ENCODE peak calls at places on chromosomes 2 and 18, in eight cellular contexts. V is tibial artery, D is AG04450, X is SK-N-SH, Y is A549, M is fibroblast of lung, N is endothelial cell of umbilical vein, I is astrocyte of the spinal cord. G is an unnamed sample.

GRCh38 chr2:144154205-144154604 is 365.7 kb downstream of the ZEB2 start:
- DNase-seq in V (no peak), D (no peak), X (no peak), Y (no peak), M (no peak), N (no peak), I (no peak), G (peak)

GRCh38 chr2:233834378-233834777 is 20.0 kb downstream of the HJURP start:
- DNase-seq in V (no peak), D (no peak), X (no peak), Y (no peak), M (no peak), N (no peak), I (no peak), G (no peak)

GRCh38 chr2:206518997-206519396 is 75.7 kb downstream of the ADAM23 start:
- DNase-seq in V (no peak), D (no peak), X (no peak), Y (no peak), M (no peak), N (no peak), I (no peak), G (no peak)

GRCh38 chr18:9708057-9708881 is at the start of gene RAB31:
- DNase-seq in V (peak), D (no peak), X (peak), Y (peak), M (peak), N (peak), I (peak), G (peak)

GRCh38 chr2:2769481-2770431 is 438.7 kb upstream of the MYT1L start:
- DNase-seq in V (no peak), D (no peak), X (peak), Y (peak), M (no peak), N (no peak), I (no peak), G (no peak)

GRCh38 chr2:134344954-134345697 is 91.3 kb downstream of the MGAT5 start:
- DNase-seq in V (no peak), D (no peak), X (no peak), Y (no peak), M (no peak), N (no peak), I (no peak), G (no peak)

GRCh38 chr2:100218552-100218951 is 76.2 kb upstream of the AFF3 start:
- DNase-seq in V (no peak), D (no peak), X (no peak), Y (no peak), M (no peak), N (no peak), I (no peak), G (no peak)

GRCh38 chr2:24856791-24857211 is 63.2 kb downstream of the ADCY3 start:
- DNase-seq in V (peak), D (no peak), X (no peak), Y (no peak), M (no peak), N (no peak), I (no peak), G (no peak)

GRCh38 chr18:36194719-36195315 is 7.5 kb downstream of the MOCOS start:
- DNase-seq in V (no peak), D (no peak), X (no peak), Y (no peak), M (no peak), N (no peak), I (no peak), G (no peak)

GRCh38 chr2:140893685-140894084 is 1237.1 kb downstream of the LRP1B start:
- DNase-seq in V (no peak), D (peak), X (no peak), Y (no peak), M (peak), N (no peak), I (peak), G (peak)

GRCh38 chr2:68662466-68662865 is 19.1 kb downstream of the PROKR1 start:
- DNase-seq in V (no peak), D (no peak), X (no peak), Y (no peak), M (no peak), N (no peak), I (no peak), G (no peak)

GRCh38 chr18:33097126-33097525 is 324.3 kb upstream of the KLHL14 start:
- DNase-seq in V (no peak), D (no peak), X (no peak), Y (no peak), M (peak), N (no peak), I (no peak), G (no peak)

GRCh38 chr2:134375935-134376334 is 122.1 kb downstream of the MGAT5 start:
- DNase-seq in V (no peak), D (no peak), X (peak), Y (peak), M (peak), N (peak), I (peak), G (peak)

GRCh38 chr2:149001496-149001895 is 37.0 kb upstream of the LYPD6B start:
- DNase-seq in V (no peak), D (no peak), X (no peak), Y (no peak), M (no peak), N (no peak), I (no peak), G (no peak)

GRCh38 chr2:64695656-64696310 is 42.1 kb upstream of the SERTAD2 start:
- DNase-seq in V (no peak), D (no peak), X (no peak), Y (no peak), M (peak), N (peak), I (peak), G (peak)

GRCh38 chr18:28963481-28963880 is 786.6 kb upstream of the CDH2 start:
- DNase-seq in V (no peak), D (no peak), X (no peak), Y (no peak), M (peak), N (no peak), I (peak), G (no peak)

GRCh38 chr2:33018271-33018670 is 71.5 kb downstream of the LTBP1 start:
- DNase-seq in V (no peak), D (no peak), X (no peak), Y (no peak), M (no peak), N (no peak), I (no peak), G (no peak)

GRCh38 chr18:59536181-59536580 is 161.0 kb downstream of the CCBE1 start:
- DNase-seq in V (no peak), D (no peak), X (no peak), Y (no peak), M (no peak), N (no peak), I (no peak), G (no peak)

GRCh38 chr2:104945866-104946265 is 92.0 kb downstream of the POU3F3 start:
- DNase-seq in V (no peak), D (no peak), X (no peak), Y (no peak), M (no peak), N (no peak), I (no peak), G (no peak)

GRCh38 chr2:197261808-197262226 is 48.8 kb downstream of the ANKRD44 start:
- DNase-seq in V (no peak), D (no peak), X (peak), Y (no peak), M (peak), N (peak), I (peak), G (peak)

GRCh38 chr18:33123852-33124251 is 316.7 kb downstream of the CCDC178 start:
- DNase-seq in V (no peak), D (no peak), X (no peak), Y (no peak), M (no peak), N (no peak), I (no peak), G (no peak)

GRCh38 chr2:176567361-176567760 is 298.1 kb downstream of the MTX2 start:
- DNase-seq in V (no peak), D (no peak), X (no peak), Y (no peak), M (no peak), N (no peak), I (no peak), G (no peak)

GRCh38 chr18:5895300-5895885 is at the start of gene TMEM200C:
- DNase-seq in V (no peak), D (no peak), X (peak), Y (no peak), M (peak), N (no peak), I (peak), G (no peak)

GRCh38 chr2:216349366-216349765 is 22.9 kb downstream of the MARCHF4 start:
- DNase-seq in V (no peak), D (no peak), X (no peak), Y (no peak), M (no peak), N (no peak), I (no peak), G (no peak)

GRCh38 chr2:161234627-161235026 is 73.6 kb upstream of the PSMD14 start:
- DNase-seq in V (no peak), D (no peak), X (no peak), Y (no peak), M (no peak), N (no peak), I (no peak), G (no peak)

GRCh38 chr2:94986392-94986963 is 39.0 kb upstream of the MAL start:
- DNase-seq in V (no peak), D (peak), X (peak), Y (peak), M (peak), N (peak), I (peak), G (peak)

GRCh38 chr2:46873632-46874068 is 42.0 kb downstream of the MCFD2 start:
- DNase-seq in V (peak), D (peak), X (peak), Y (peak), M (peak), N (peak), I (peak), G (peak)

GRCh38 chr18:53991202-53991601 is 233.3 kb downstream of the MBD2 start:
- DNase-seq in V (no peak), D (no peak), X (no peak), Y (peak), M (peak), N (no peak), I (peak), G (peak)

GRCh38 chr2:47034973-47035609 is 119.5 kb upstream of the MCFD2 start:
- DNase-seq in V (no peak), D (no peak), X (no peak), Y (no peak), M (peak), N (no peak), I (no peak), G (peak)

GRCh38 chr2:241801611-241802420 is 7.2 kb upstream of the NEU4 start:
- DNase-seq in V (peak), D (no peak), X (peak), Y (no peak), M (no peak), N (no peak), I (no peak), G (no peak)

GRCh38 chr2:68292108-68292710 is 27.5 kb downstream of the CNRIP1 start:
- DNase-seq in V (no peak), D (no peak), X (peak), Y (peak), M (peak), N (peak), I (no peak), G (peak)

GRCh38 chr2:25251461-25252273 is 83.3 kb upstream of the POMC start:
- DNase-seq in V (no peak), D (no peak), X (peak), Y (peak), M (peak), N (peak), I (peak), G (peak)

GRCh38 chr2:119431976-119432881 is 575 bp downstream of the TMEM37 start:
- DNase-seq in V (peak), D (no peak), X (no peak), Y (no peak), M (peak), N (peak), I (peak), G (peak)

GRCh38 chr2:19033240-19033639 is 325.2 kb downstream of the OSR1 start:
- DNase-seq in V (peak), D (no peak), X (no peak), Y (no peak), M (no peak), N (no peak), I (peak), G (peak)
- TF ChIP-seq CTCF in V (no peak), D (no peak), X (no peak), Y (no peak), M (no peak), N (no peak), I (no peak), G (no peak)

GRCh38 chr2:9590635-9591034 is 35.0 kb upstream of the ADAM17 start:
- DNase-seq in V (no peak), D (no peak), X (no peak), Y (no peak), M (peak), N (no peak), I (no peak), G (no peak)
- H3K4me3 ChIP-seq in V (no peak), D (no peak), X (no peak), Y (no peak), M (no peak), N (no peak), I (no peak), G (no peak)

DNA sequence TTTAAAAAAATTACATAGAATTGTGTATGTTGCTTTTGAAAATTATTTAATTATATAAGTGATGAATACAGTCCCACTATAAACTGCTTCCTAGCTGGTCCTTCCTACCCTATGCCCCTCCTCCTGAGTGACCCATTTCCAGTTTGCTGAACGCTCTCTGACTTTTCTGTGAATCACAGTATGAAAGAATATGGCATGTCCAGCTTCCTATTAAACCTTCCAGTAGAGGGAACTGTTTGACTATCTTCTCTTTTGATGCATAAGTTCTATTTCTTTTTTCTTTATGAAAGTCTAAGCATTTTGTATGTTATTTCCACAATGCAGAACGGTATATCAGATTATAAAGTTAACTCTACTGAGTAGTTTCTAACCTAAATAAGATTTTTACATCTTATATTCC is 41.3 kb downstream of the PSMG2 start:
- DNase-seq in V (no peak), D (peak), X (peak), Y (peak), M (peak), N (peak), I (peak), G (peak)
- TF ChIP-seq CTCF in V (peak), D (peak), X (peak), Y (peak), M (peak), N (peak), I (peak), G (peak)

DNA sequence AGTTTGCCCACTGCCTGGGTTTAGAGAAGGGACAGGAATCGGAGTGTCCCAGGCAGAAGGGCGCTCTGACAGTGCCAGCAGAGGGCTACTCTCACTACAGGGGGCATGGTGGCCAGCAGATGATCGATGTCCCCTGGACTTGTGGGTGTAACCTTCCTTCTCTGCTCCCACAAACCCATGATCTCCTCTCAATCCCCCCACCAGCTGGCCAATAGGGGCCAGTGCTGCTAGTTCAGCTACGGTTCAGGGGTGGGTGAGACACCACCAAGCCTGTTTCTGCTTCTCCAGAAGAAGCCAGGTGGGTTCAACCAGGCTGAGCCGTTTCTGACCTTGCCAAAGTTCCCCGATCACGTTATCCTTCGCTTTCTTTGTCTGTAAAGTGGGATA is 1.3 kb downstream of the NPPC start:
- DNase-seq in V (no peak), D (no peak), X (peak), Y (no peak), M (no peak), N (peak), I (no peak), G (no peak)
- H3K4me3 ChIP-seq in V (peak), D (no peak), X (no peak), Y (peak), M (no peak), N (no peak), I (no peak), G (no peak)

DNA sequence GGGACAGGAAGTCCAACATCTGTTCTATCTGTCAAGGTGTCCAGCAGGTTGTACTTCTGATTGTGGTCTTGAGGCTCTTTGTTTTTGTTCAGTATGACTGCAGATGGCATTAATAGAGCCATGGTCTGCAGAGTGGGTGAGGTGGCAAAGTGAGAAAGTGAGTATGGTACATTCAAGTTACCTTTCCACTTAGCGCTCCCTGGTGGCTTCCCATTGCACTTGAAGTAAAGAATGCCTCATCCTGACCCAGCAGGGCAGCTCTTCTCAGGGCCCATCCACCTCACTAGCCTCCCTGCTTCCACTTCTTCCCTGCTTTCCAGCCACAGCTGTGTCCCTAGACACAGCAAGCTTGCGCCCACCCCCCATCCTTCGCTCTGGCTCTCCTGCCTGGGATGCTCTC is 148.0 kb upstream of the ALPP start:
- DNase-seq in V (no peak), D (no peak), X (no peak), Y (peak), M (no peak), N (no peak), I (no peak), G (peak)
- TF ChIP-seq CTCF in V (no peak), D (peak), X (peak), Y (no peak), M (peak), N (peak), I (peak), G (peak)

DNA sequence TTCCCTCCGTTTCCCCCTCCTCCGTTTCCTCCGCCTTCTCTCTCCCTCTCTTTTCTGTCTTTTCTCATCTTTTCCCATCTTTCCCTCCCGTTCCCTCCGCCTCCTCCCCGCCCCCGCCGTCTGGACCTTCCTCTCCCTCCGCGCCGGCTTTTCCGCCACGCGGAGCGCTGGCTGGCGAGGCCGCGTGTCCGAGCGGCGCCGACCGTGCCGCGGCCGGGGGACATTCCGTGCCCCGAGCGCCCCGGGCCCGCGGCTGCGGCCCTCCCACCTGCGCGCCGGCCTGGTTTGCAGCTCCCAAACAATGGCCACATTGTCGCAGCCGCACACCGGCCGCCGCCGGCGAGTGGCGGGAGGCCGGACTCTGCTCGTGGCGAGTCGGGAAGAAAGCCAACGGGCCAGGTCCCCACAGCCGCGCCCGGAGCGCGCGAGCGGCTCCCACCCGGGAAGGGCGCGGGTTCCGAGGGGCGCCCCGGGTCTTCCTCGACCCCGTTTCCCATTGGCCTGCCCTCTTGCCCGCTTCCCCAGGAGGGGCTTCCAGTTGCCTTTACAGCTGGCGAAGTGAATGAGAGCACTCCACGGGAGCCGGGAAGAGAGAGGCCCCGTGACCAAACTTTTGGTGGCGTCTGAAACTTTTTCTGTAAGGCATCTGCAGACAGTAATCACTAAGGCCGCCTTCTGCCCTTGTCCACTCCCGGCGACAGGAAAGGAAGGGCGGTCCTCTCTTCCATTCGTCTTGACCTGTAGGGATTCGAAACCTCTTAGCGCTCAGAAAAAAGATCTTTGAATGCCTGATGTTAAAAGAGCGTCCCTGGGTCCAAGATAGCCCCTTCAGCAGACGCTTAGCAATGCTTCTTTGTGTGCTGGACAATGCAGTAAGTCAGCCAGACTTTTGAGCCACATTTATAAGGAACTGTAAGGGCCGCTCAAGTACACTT is 6.1 kb downstream of the GLI2 start:
- DNase-seq in V (peak), D (no peak), X (peak), Y (no peak), M (no peak), N (no peak), I (no peak), G (no peak)
- H3K4me3 ChIP-seq in V (peak), D (peak), X (no peak), Y (peak), M (peak), N (no peak), I (peak), G (peak)

DNA sequence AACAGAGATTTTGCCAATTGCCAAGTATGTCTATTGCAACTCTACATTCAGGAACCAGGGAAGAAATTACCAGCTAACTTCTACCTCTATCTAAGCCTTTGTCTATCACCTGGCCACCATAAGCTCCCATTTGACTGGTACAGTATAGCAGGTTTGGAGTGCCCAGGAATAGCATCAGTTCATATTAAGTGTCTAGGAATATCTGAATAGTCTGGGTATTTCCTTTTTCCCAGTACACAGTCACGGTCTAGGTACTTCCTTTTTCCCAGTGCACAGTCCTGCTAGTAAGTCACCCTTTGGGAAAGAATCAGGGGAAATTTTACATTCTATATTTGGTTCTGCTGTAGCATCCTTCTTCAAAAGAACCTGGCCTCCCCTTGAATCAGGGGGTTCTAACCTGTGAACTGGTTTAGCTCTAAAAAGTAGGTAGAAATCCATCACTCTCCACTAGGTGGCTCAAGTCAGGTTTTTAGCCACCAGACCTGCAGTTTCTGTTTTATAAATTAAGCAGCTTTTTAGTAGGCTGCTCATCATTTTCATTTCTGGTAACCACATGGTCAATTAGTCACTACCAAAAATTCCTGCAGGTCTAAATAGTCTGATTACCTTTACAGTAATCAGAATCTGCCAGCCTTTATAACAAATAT is 49.3 kb upstream of the DNAJC10 start:
- DNase-seq in V (no peak), D (no peak), X (peak), Y (peak), M (peak), N (peak), I (peak), G (peak)
- TF ChIP-seq CTCF in V (peak), D (peak), X (peak), Y (peak), M (peak), N (peak), I (peak), G (peak)

GRCh38 chr2:70895249-70895648 is 40.5 kb upstream of the ATP6V1B1 start:
- DNase-seq in V (no peak), D (no peak), X (peak), Y (no peak), M (no peak), N (no peak), I (no peak), G (no peak)

GRCh38 chr2:70897977-70898226 is 37.8 kb upstream of the ATP6V1B1 start:
- DNase-seq in V (no peak), D (no peak), X (peak), Y (no peak), M (no peak), N (no peak), I (no peak), G (no peak)

GRCh38 chr2:70895998-70896764 is 39.5 kb upstream of the ATP6V1B1 start:
- DNase-seq in V (no peak), D (no peak), X (peak), Y (no peak), M (no peak), N (no peak), I (no peak), G (no peak)

GRCh38 chr2:70897203-70897976 is 38.3 kb upstream of the ATP6V1B1 start:
- DNase-seq in V (no peak), D (no peak), X (no peak), Y (no peak), M (no peak), N (no peak), I (no peak), G (no peak)

GRCh38 chr2:70896765-70897202 is 38.9 kb upstream of the ATP6V1B1 start:
- DNase-seq in V (no peak), D (no peak), X (no peak), Y (no peak), M (no peak), N (no peak), I (no peak), G (no peak)
- H3K4me3 ChIP-seq in V (no peak), D (no peak), X (no peak), Y (no peak), M (no peak), N (no peak), I (no peak), G (no peak)